ENCODE peak calls at places on chromosomes 16 and 17, in eight cellular contexts. J, R, U, T, P, G, K and S are unnamed samples.

GRCh38 chr17:1252203-1252608 is 18.0 kb upstream of the BHLHA9 start:
- DNase-seq in J (no peak), R (no peak), U (peak), T (no peak), P (no peak), G (peak), K (peak), S (peak)

GRCh38 chr17:62648954-62649294 is 21.5 kb downstream of the MRC2 start:
- DNase-seq in J (no peak), R (peak), U (no peak), T (no peak), P (no peak), G (no peak), K (no peak), S (no peak)

GRCh38 chr17:28476076-28476475 is 2.6 kb downstream of the SLC13A2 start:
- DNase-seq in J (no peak), R (no peak), U (no peak), T (no peak), P (no peak), G (no peak), K (no peak), S (no peak)

GRCh38 chr17:70271672-70272071 is 102.3 kb downstream of the KCNJ2 start:
- DNase-seq in J (no peak), R (no peak), U (no peak), T (no peak), P (no peak), G (no peak), K (no peak), S (no peak)

GRCh38 chr16:66543541-66543940 is 6.4 kb downstream of the TK2 start:
- DNase-seq in J (no peak), R (no peak), U (no peak), T (no peak), P (no peak), G (no peak), K (no peak), S (no peak)

GRCh38 chr17:73430848-73431247 is 119.0 kb upstream of the CDC42EP4 start:
- DNase-seq in J (no peak), R (no peak), U (peak), T (no peak), P (no peak), G (peak), K (no peak), S (peak)

GRCh38 chr17:28033972-28034714 is 8.3 kb upstream of the NLK start:
- DNase-seq in J (peak), R (no peak), U (peak), T (no peak), P (no peak), G (peak), K (no peak), S (peak)

GRCh38 chr17:9900019-9900594 is 5.0 kb downstream of the RCVRN start:
- DNase-seq in J (no peak), R (no peak), U (peak), T (no peak), P (peak), G (no peak), K (no peak), S (no peak)

GRCh38 chr16:19393226-19394074 is 24.2 kb upstream of the TMC5 start:
- DNase-seq in J (no peak), R (no peak), U (peak), T (peak), P (no peak), G (peak), K (no peak), S (peak)

GRCh38 chr17:50966163-50966666 is 100.1 kb upstream of the TOB1 start:
- DNase-seq in J (no peak), R (no peak), U (no peak), T (no peak), P (no peak), G (no peak), K (no peak), S (peak)

GRCh38 chr17:63358111-63358839 is 87.8 kb downstream of the CYB561 start:
- DNase-seq in J (peak), R (no peak), U (peak), T (no peak), P (no peak), G (peak), K (no peak), S (peak)

GRCh38 chr17:35423761-35424160 is 8.5 kb downstream of the SLFN12 start:
- DNase-seq in J (no peak), R (no peak), U (peak), T (no peak), P (no peak), G (peak), K (no peak), S (peak)

GRCh38 chr16:85757341-85757822 is 6.5 kb upstream of the C16orf74 start:
- DNase-seq in J (no peak), R (no peak), U (peak), T (no peak), P (no peak), G (no peak), K (no peak), S (peak)

GRCh38 chr17:63552211-63552610 is 1.9 kb downstream of the DCAF7 start:
- DNase-seq in J (no peak), R (no peak), U (peak), T (no peak), P (no peak), G (peak), K (no peak), S (peak)

GRCh38 chr16:17476414-17477259 is 5.9 kb upstream of the XYLT1 start:
- DNase-seq in J (no peak), R (peak), U (peak), T (peak), P (peak), G (peak), K (no peak), S (peak)

GRCh38 chr17:48583708-48584582 is 5.8 kb upstream of the HOXB4 start:
- DNase-seq in J (no peak), R (no peak), U (peak), T (no peak), P (no peak), G (no peak), K (no peak), S (peak)

GRCh38 chr17:58694302-58694701 is 1.9 kb downstream of the RAD51C start:
- DNase-seq in J (no peak), R (no peak), U (no peak), T (no peak), P (no peak), G (no peak), K (no peak), S (no peak)
- H3K4me3 ChIP-seq in J (no peak), R (no peak), U (no peak), T (no peak), P (no peak), G (no peak), K (no peak), S (no peak)

GRCh38 chr16:81997738-81998137 is 13.5 kb downstream of the SDR42E1 start:
- DNase-seq in J (no peak), R (no peak), U (peak), T (no peak), P (peak), G (peak), K (no peak), S (peak)

GRCh38 chr16:81996664-81997529 is 14.4 kb downstream of the SDR42E1 start:
- DNase-seq in J (no peak), R (peak), U (peak), T (no peak), P (peak), G (peak), K (no peak), S (peak)

GRCh38 chr16:81995651-81996050 is 15.6 kb downstream of the SDR42E1 start:
- DNase-seq in J (no peak), R (no peak), U (no peak), T (no peak), P (no peak), G (peak), K (no peak), S (no peak)

GRCh38 chr16:81994485-81994884 is 16.8 kb downstream of the SDR42E1 start:
- DNase-seq in J (no peak), R (peak), U (no peak), T (no peak), P (no peak), G (no peak), K (no peak), S (no peak)
- TF ChIP-seq CTCF in J (no peak), R (peak), U (no peak), T (no peak), P (no peak), G (no peak), K (no peak), S (no peak)

DNA sequence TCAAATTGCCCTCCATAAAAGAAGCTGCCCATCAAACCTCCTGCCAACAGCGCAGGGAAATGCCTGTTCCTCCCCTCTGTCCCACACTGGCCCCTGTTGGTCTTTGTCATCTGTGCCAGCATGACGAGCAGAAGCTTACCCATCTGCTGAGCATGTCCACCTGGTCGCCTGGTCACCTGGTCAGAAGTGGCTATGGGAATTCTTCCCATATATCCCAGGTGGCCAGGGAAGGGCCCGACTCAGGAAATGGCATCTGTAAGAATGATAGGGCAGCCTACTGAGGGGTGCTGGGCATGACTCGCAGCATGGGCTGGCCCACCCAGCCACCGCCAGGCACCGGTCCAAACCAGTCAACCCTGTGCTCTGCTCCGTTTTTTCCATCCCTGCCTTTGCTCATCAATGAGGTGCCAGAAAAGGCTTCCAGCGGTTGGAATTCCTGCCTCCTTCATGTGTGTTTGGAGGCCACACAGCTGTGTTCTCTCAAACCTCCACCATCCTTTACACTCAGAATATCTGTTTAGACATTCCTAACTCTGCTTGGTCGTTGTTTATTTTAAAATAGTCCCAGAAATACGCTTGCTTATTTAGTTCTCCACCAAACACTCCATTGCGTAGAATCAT is 145.2 kb downstream of the CLEC16A start:
- DNase-seq in J (no peak), R (no peak), U (peak), T (peak), P (no peak), G (peak), K (no peak), S (peak)
- H3K4me3 ChIP-seq in J (no peak), R (no peak), U (no peak), T (no peak), P (no peak), G (no peak), K (no peak), S (no peak)

DNA sequence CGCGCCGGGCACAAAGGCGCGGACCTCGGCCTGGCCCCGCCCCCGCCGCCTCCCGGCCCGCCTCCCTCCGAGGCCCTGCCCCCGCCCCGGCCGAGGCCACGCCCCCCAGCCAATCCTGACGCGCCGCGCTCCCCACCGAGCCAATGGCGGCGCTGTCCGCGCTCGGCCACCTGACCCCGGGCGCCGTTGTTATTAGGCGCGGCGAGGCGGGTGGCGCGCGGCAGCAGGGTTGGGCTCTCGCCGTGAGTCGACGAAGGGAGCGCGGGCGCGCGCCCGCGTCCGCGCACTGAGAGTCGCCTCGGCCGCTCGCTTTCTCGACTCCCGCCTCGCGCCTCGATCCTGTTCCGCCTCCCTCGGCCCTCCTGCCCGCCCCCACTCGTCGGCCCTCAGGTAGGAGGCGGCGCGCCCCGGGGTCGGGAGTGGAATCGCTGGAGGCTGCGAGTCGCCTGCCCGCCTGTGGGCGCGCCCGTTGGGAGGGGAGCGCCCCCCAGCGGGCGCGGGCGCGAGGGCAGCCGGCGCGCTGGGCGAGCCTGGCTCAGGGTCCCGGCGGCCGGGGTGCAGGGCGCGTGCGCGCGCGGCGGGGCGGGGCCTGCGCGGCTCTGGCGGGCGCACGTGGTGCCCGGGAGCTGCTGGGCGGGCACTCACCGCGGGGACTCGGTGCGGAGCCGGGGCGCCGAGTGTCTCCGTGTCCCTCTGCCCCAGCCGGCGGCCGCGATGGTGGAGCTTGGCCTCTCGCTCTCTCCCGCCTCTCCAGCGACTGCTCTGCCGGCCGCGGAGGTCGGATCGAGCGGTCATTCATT is 405 bp upstream of the CBLN1 start:
- DNase-seq in J (no peak), R (peak), U (peak), T (peak), P (peak), G (peak), K (peak), S (peak)
- TF ChIP-seq CTCF in J (no peak), R (peak), U (no peak), T (peak), P (no peak), G (no peak), K (peak), S (no peak)

GRCh38 chr17:81164464-81165245 is 652 bp upstream of the PVALEF start:
- DNase-seq in J (no peak), R (no peak), U (no peak), T (no peak), P (no peak), G (no peak), K (no peak), S (no peak)
- H3K4me3 ChIP-seq in J (no peak), R (no peak), U (no peak), T (no peak), P (no peak), G (no peak), K (peak), S (no peak)